ENCODE peak calls at places on chromosome 22, in six cellular contexts. One of them, this sample, is unnamed.

GRCh38 chr22:24432059-24432853 is 4.9 kb downstream of the ADORA2A start:
- DNase-seq in psoas muscle: no peak
- DNase-seq in upper lobe of right lung: peak
- DNase-seq in pancreas: peak
- DNase-seq in spleen: peak
- DNase-seq in brain microvascular endothelial cell: peak
- DNase-seq in this sample: no peak

GRCh38 chr22:49179175-49179574 is 648.5 kb downstream of the BRD1 start:
- DNase-seq in psoas muscle: no peak
- DNase-seq in upper lobe of right lung: no peak
- DNase-seq in pancreas: no peak
- DNase-seq in spleen: peak
- DNase-seq in brain microvascular endothelial cell: no peak
- DNase-seq in this sample: no peak

GRCh38 chr22:48923909-48924475 is 903.7 kb downstream of the BRD1 start:
- DNase-seq in psoas muscle: no peak
- DNase-seq in upper lobe of right lung: no peak
- DNase-seq in pancreas: no peak
- DNase-seq in spleen: no peak
- DNase-seq in brain microvascular endothelial cell: no peak
- DNase-seq in this sample: no peak

GRCh38 chr22:47967841-47968240 is 1205.4 kb downstream of the TBC1D22A start:
- DNase-seq in psoas muscle: no peak
- DNase-seq in upper lobe of right lung: no peak
- DNase-seq in pancreas: no peak
- DNase-seq in spleen: no peak
- DNase-seq in brain microvascular endothelial cell: no peak
- DNase-seq in this sample: no peak

GRCh38 chr22:25077964-25078363 is 121.7 kb upstream of the CRYBB3 start:
- DNase-seq in psoas muscle: no peak
- DNase-seq in upper lobe of right lung: no peak
- DNase-seq in pancreas: no peak
- DNase-seq in spleen: no peak
- DNase-seq in brain microvascular endothelial cell: no peak
- DNase-seq in this sample: no peak

GRCh38 chr22:46471901-46472721 is 65.3 kb downstream of the CELSR1 start:
- DNase-seq in psoas muscle: no peak
- DNase-seq in upper lobe of right lung: no peak
- DNase-seq in pancreas: no peak
- DNase-seq in spleen: no peak
- DNase-seq in brain microvascular endothelial cell: no peak
- DNase-seq in this sample: no peak

GRCh38 chr22:50621948-50622722 is 5.8 kb downstream of the ARSA start:
- DNase-seq in psoas muscle: no peak
- DNase-seq in upper lobe of right lung: peak
- DNase-seq in pancreas: no peak
- DNase-seq in spleen: peak
- DNase-seq in brain microvascular endothelial cell: no peak
- DNase-seq in this sample: no peak

GRCh38 chr22:49576241-49577141 is 251.2 kb downstream of the BRD1 start:
- DNase-seq in psoas muscle: no peak
- DNase-seq in upper lobe of right lung: no peak
- DNase-seq in pancreas: no peak
- DNase-seq in spleen: peak
- DNase-seq in brain microvascular endothelial cell: no peak
- DNase-seq in this sample: peak

GRCh38 chr22:35624547-35624946 is 7.4 kb upstream of the MB start:
- DNase-seq in psoas muscle: no peak
- DNase-seq in upper lobe of right lung: no peak
- DNase-seq in pancreas: no peak
- DNase-seq in spleen: no peak
- DNase-seq in brain microvascular endothelial cell: no peak
- DNase-seq in this sample: no peak

GRCh38 chr22:31872209-31872608 is 72.1 kb upstream of the YWHAH start:
- DNase-seq in psoas muscle: no peak
- DNase-seq in upper lobe of right lung: no peak
- DNase-seq in pancreas: no peak
- DNase-seq in spleen: peak
- DNase-seq in brain microvascular endothelial cell: no peak
- DNase-seq in this sample: no peak

GRCh38 chr22:36116127-36116526 is 44.4 kb downstream of the APOL3 start:
- DNase-seq in psoas muscle: no peak
- DNase-seq in upper lobe of right lung: no peak
- DNase-seq in pancreas: no peak
- DNase-seq in spleen: no peak
- DNase-seq in brain microvascular endothelial cell: no peak
- DNase-seq in this sample: no peak

GRCh38 chr22:43235445-43236400 is 48.8 kb upstream of the TTLL12 start:
- DNase-seq in psoas muscle: no peak
- DNase-seq in upper lobe of right lung: no peak
- DNase-seq in pancreas: no peak
- DNase-seq in spleen: no peak
- DNase-seq in brain microvascular endothelial cell: no peak
- DNase-seq in this sample: no peak

GRCh38 chr22:37824674-37825641 is 1.8 kb downstream of the GALR3 start:
- DNase-seq in psoas muscle: no peak
- DNase-seq in upper lobe of right lung: no peak
- DNase-seq in pancreas: no peak
- DNase-seq in spleen: no peak
- DNase-seq in brain microvascular endothelial cell: no peak
- DNase-seq in this sample: no peak

GRCh38 chr22:43185860-43186261 is 1.1 kb downstream of the TTLL12 start:
- DNase-seq in psoas muscle: peak
- DNase-seq in upper lobe of right lung: no peak
- DNase-seq in pancreas: peak
- DNase-seq in spleen: no peak
- DNase-seq in brain microvascular endothelial cell: peak
- DNase-seq in this sample: peak

GRCh38 chr22:24284747-24285203 is 14.1 kb downstream of the SPECC1L start:
- DNase-seq in psoas muscle: no peak
- DNase-seq in upper lobe of right lung: no peak
- DNase-seq in pancreas: no peak
- DNase-seq in spleen: no peak
- DNase-seq in brain microvascular endothelial cell: peak
- DNase-seq in this sample: no peak

GRCh38 chr22:30827646-30828045 is 133.0 kb downstream of the OSBP2 start:
- DNase-seq in psoas muscle: no peak
- DNase-seq in upper lobe of right lung: peak
- DNase-seq in pancreas: no peak
- DNase-seq in spleen: no peak
- DNase-seq in brain microvascular endothelial cell: no peak
- DNase-seq in this sample: no peak

DNA sequence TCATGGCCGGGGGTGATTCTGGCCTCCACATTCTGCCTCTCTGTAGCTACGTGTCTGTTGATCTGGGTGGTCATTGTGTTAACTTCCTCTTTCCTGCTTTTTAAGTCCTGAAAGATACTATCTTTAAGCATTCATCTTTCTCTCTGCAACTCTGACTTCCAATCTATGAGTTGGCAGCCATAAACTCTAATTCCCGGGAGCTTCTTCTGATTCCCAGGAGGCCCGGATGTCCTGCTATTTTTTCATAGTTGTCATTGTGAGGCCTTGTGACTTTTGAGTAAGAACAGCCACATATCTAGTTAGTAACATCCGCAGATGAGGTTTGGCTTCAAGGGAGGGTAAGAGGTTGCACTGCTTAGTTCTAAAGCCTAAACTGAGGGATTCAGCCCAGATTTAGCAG is 107.8 kb downstream of the SYN3 start:
- DNase-seq in psoas muscle: no peak
- DNase-seq in upper lobe of right lung: no peak
- DNase-seq in pancreas: no peak
- DNase-seq in spleen: no peak
- DNase-seq in brain microvascular endothelial cell: no peak
- DNase-seq in this sample: no peak
- H3K27ac ChIP-seq in psoas muscle: no peak
- H3K27ac ChIP-seq in upper lobe of right lung: peak
- H3K27ac ChIP-seq in pancreas: no peak
- H3K27ac ChIP-seq in spleen: peak
- H3K27ac ChIP-seq in brain microvascular endothelial cell: no peak
- H3K27ac ChIP-seq in this sample: no peak

GRCh38 chr22:19344420-19344819 is 52.9 kb upstream of the CLTCL1 start:
- DNase-seq in psoas muscle: no peak
- DNase-seq in upper lobe of right lung: no peak
- DNase-seq in pancreas: no peak
- DNase-seq in spleen: no peak
- DNase-seq in brain microvascular endothelial cell: no peak
- DNase-seq in this sample: no peak
- H3K4me3 ChIP-seq in psoas muscle: no peak
- H3K4me3 ChIP-seq in upper lobe of right lung: no peak
- H3K4me3 ChIP-seq in pancreas: no peak
- H3K4me3 ChIP-seq in spleen: no peak
- H3K4me3 ChIP-seq in brain microvascular endothelial cell: no peak
- H3K4me3 ChIP-seq in this sample: no peak

DNA sequence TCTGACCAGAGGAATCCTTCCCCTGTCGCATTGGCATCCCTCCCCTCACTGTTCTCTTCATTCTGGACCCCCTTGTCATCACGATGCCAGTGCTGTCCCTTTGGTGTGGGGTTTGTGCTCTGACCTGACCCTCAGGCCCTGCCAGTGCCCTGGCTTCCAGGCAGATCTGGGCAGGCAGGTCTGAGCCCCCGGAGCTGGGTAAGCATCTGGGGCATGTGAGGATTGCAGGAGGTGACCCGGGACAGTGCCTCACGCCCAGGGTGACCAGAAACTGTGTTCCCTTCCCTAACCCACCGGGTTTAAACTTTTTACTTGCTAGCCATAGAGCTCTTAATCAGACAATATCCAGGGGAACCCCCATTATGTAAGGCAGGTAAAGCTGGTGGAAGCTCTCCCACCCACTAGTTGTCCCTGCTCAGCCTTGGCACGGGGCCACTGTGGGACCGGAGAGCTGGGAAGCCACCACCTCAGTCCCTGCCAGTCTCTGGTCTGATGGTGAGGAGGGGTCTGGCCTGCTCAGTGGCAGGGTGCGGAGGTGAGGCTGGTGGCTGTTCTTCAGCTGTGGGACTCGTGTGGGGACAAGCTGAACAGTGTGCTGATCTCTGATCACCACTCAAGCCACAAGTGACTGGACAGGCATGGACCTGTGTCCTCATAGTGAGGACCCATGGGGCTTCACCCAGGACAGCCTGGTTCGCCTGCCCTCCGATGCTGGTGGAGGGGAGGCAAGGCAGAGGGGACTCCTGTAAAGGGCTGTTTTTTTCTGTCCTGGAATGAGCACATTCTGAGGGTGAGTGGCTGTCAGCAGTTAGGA is 38.0 kb downstream of the BCR start:
- DNase-seq in psoas muscle: no peak
- DNase-seq in upper lobe of right lung: no peak
- DNase-seq in pancreas: peak
- DNase-seq in spleen: peak
- DNase-seq in brain microvascular endothelial cell: no peak
- DNase-seq in this sample: no peak
- H3K27ac ChIP-seq in psoas muscle: peak
- H3K27ac ChIP-seq in upper lobe of right lung: peak
- H3K27ac ChIP-seq in pancreas: peak
- H3K27ac ChIP-seq in spleen: peak
- H3K27ac ChIP-seq in brain microvascular endothelial cell: peak
- H3K27ac ChIP-seq in this sample: no peak

GRCh38 chr22:17739196-17739975 is 34.9 kb downstream of the BID start:
- DNase-seq in psoas muscle: no peak
- DNase-seq in upper lobe of right lung: no peak
- DNase-seq in pancreas: no peak
- DNase-seq in spleen: no peak
- DNase-seq in brain microvascular endothelial cell: no peak
- DNase-seq in this sample: no peak
- H3K4me3 ChIP-seq in psoas muscle: no peak
- H3K4me3 ChIP-seq in upper lobe of right lung: no peak
- H3K4me3 ChIP-seq in pancreas: no peak
- H3K4me3 ChIP-seq in spleen: no peak
- H3K4me3 ChIP-seq in brain microvascular endothelial cell: no peak
- H3K4me3 ChIP-seq in this sample: no peak

DNA sequence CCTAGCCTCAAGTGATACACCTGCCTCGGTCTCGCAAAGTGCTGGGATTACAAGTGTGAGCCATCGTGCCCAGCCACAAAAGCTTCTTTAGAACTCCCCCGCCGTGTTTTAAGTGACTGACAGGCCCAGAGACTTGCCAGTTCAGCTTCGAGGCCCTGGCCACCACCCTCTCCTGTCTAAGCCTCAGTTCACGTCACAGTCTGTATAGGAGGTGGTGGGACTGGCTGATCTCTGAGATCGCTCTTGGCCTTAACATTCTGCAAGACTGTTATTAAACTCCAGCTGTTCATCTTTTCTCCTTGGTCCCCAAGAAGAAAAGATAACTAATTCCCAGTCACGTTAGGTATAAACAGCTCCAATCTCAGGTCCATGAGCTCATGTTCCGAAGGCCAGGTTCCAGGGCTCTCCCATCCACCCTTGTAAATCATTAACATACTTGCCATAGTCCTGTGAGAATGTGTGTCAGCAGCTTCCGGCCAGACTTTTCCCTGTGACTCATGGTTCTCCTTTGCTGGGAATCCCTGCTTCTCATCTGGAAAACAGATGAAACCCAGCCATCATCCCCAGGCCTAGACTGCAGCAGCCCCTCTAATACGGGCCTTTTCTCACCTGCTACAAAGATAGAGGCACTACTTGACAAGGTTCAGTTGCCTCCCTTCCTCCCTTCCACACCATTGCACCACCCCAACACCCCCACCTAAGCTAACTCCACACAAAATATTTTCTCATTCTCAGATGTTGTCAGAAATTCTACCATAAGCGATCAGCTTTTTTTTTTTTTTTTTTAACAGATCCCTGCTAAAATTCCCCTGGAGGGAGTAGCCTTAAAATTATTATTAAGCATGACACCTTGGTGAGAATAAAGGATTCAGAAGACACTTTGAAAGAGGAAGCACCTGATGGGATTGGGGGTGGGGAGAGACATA is 5.6 kb upstream of the KIAA0930 start:
- DNase-seq in psoas muscle: peak
- DNase-seq in upper lobe of right lung: no peak
- DNase-seq in pancreas: no peak
- DNase-seq in spleen: no peak
- DNase-seq in brain microvascular endothelial cell: peak
- DNase-seq in this sample: peak
- H3K27ac ChIP-seq in psoas muscle: no peak
- H3K27ac ChIP-seq in upper lobe of right lung: peak
- H3K27ac ChIP-seq in pancreas: peak
- H3K27ac ChIP-seq in spleen: peak
- H3K27ac ChIP-seq in brain microvascular endothelial cell: peak
- H3K27ac ChIP-seq in this sample: peak

DNA sequence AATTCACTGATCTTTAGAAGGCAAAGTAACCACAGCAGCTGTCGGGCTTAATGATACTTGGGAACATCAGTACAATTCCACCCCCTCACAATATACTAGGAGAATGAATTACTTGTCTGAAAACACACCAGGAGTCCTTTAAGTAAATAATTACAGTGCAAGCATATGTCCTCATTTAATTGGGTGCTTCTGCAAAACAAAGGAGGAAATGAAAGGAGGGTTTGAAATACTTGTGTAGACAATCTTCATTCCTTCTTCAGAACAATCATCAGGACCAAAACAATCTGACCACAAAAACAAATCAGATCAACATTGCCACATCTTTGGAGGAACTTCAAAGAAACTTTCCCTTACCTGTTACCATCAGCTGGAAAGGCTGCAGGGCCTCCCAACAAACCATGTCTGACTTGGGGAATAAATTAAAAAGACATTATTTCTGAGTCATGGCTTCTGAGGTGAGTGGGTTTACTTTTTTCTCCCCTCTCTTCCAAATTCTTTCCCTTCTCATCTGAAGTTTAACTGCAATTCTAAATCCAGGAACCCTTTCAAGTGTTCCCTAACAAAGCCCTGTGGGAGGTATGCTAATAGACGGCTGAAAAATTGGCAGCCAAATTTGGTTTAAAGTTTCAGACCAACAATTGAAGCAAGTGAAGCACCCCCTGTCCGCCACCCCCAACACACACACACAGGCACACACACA is 12.5 kb upstream of the CCDC117 start:
- DNase-seq in psoas muscle: no peak
- DNase-seq in upper lobe of right lung: no peak
- DNase-seq in pancreas: no peak
- DNase-seq in spleen: peak
- DNase-seq in brain microvascular endothelial cell: no peak
- DNase-seq in this sample: no peak
- H3K4me3 ChIP-seq in psoas muscle: no peak
- H3K4me3 ChIP-seq in upper lobe of right lung: no peak
- H3K4me3 ChIP-seq in pancreas: no peak
- H3K4me3 ChIP-seq in spleen: no peak
- H3K4me3 ChIP-seq in brain microvascular endothelial cell: no peak
- H3K4me3 ChIP-seq in this sample: no peak